ENCODE peak calls at places on chromosomes 5 and 9, in seven cellular contexts. P is IMR-90, D is H1, R is mesenchymal stem cell, X is trophoblast cell, J is neuronal stem cell, A is H9. S is an unnamed sample.

GRCh38 chr9:71928376-71928775 is 16.9 kb downstream of the C9orf85 start:
- DNase-seq in X (peak), P (peak), D (no peak), J (no peak), A (no peak), R (no peak), S (no peak)

GRCh38 chr5:118580959-118581358 is 407.4 kb downstream of the DTWD2 start:
- DNase-seq in J (no peak), R (no peak), A (no peak), D (no peak), X (no peak), P (no peak), S (no peak)

GRCh38 chr5:78824826-78825225 is 160.3 kb downstream of the ARSB start:
- DNase-seq in R (peak), D (no peak), J (no peak), P (peak), X (no peak), A (no peak), S (no peak)

GRCh38 chr5:32462618-32463017 is 18.1 kb upstream of the ZFR start:
- DNase-seq in X (peak), A (no peak), D (no peak), P (peak), R (peak), J (no peak), S (peak)

GRCh38 chr5:129245489-129245888 is 150.9 kb downstream of the ISOC1 start:
- DNase-seq in D (no peak), J (no peak), R (no peak), X (peak), P (no peak), A (no peak), S (no peak)

GRCh38 chr9:120032639-120033038 is 547.3 kb downstream of the CDK5RAP2 start:
- DNase-seq in R (no peak), D (no peak), J (no peak), X (peak), P (no peak), A (peak), S (peak)

GRCh38 chr9:120109242-120109641 is 470.7 kb downstream of the CDK5RAP2 start:
- DNase-seq in D (peak), J (peak), R (no peak), A (peak), P (no peak), X (no peak), S (peak)

GRCh38 chr9:107761307-107761706 is 271.7 kb upstream of the KLF4 start:
- DNase-seq in P (no peak), A (no peak), R (no peak), D (no peak), X (no peak), J (no peak), S (no peak)

GRCh38 chr5:485113-485942 is 38.9 kb downstream of the SLC9A3 start:
- DNase-seq in X (no peak), P (no peak), R (no peak), D (no peak), A (no peak), J (no peak), S (no peak)

GRCh38 chr9:123339666-123340414 is 16.2 kb upstream of the CRB2 start:
- DNase-seq in A (no peak), D (no peak), R (no peak), P (no peak), J (no peak), X (peak), S (peak)

GRCh38 chr5:180646963-180647305 is 2.5 kb downstream of the FLT4 start:
- DNase-seq in J (no peak), D (no peak), R (no peak), P (no peak), A (peak), X (no peak), S (no peak)

GRCh38 chr5:26024774-26025173 is 1013.6 kb downstream of the CDH9 start:
- DNase-seq in D (peak), P (no peak), J (no peak), R (no peak), X (no peak), A (peak), S (peak)

DNA sequence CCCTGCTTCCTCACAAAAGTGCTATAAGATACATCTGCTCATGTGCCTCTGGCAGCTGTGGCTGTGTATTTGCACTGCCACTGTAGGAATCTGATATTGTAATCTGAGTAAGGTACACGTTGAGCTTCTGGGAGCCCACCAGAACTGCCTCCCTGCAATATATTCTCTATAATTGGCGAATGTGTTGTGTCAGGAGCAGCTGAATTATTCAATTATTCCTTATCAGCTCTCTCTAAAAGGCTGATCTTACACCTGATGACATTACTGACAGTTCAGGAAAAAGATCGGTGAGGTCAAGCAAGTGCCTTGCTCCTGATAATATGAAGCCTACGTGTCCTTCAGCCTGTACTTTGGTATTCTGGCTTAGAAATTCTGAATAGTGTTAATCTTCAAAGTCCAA is 1015.0 kb downstream of the CDH9 start:
- DNase-seq in J (no peak), X (no peak), P (no peak), A (no peak), R (no peak), D (no peak), S (no peak)
- H4K8ac ChIP-seq in J (no peak), X (no peak), P (no peak), A (no peak), R (no peak), D (no peak), S (no peak)

DNA sequence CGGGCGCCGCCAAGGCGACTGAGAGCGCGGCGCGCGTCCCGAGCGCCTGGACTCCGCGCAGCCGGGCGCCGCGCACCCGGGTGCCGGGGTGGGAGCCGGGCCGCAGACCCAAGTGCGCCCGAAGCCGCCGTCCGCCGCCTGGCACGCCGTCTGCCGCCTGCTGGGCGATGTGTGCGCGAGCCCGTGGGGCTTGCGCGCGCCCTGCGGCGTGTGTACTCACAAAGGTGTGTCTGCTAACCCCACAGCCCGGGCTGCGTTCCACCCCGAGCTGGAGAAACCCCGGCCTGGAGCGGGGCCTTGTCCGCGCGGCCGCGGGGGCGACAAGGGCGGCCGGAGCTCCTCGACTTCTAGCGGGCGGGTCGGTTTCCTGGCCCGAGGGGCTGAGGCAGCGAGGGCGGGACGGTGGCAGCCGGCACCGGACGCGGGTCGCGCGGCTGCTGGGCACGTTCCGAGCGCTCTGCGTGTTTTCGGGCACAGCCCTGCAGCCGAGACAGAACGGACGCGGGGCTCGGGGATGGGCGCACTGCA is 1.1 kb upstream of the ZSWIM6 start:
- DNase-seq in P (peak), J (peak), R (peak), D (no peak), X (peak), A (peak), S (peak)
- H4K8ac ChIP-seq in P (peak), J (peak), R (peak), D (peak), X (peak), A (no peak), S (no peak)

GRCh38 chr5:72433520-72433919 is 73.7 kb downstream of the ZNF366 start:
- DNase-seq in X (no peak), D (no peak), P (no peak), R (no peak), J (no peak), A (no peak), S (no peak)
- H4K8ac ChIP-seq in X (no peak), D (no peak), P (no peak), R (no peak), J (no peak), A (no peak), S (no peak)

DNA sequence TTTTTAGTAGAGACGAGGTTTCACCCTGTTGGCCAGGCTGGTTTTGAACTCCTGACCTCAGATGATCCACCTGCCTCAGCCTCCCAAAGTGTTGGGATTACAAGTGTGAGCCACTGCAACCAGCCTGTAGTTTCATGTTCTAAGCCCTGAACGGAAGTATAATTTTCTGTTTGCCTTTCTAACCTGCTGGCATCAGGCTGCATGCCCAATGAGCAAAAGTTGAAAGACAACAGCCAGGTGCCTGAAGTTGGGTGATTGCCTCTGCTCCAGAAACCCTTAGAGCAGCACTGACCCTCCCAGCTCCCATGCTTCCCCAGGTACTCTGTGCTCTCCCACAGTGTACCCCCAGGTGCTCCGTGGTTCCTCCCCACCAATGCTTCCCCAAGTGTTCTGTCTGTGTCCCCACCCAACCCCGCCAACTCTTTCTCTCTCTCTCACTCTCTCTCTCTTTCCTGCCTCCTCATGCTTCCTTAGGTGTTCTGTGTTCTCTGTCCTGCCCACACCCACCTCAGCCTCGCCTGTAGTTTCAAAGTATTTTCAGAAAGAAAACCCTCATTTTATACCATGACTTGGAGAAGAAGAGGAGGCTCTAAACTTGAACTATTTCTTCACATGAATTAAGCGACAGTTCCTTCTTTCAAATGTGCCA is 145.3 kb downstream of the SNCAIP start:
- DNase-seq in R (no peak), A (no peak), X (no peak), P (no peak), J (no peak), D (no peak), S (no peak)
- H4K8ac ChIP-seq in R (no peak), A (no peak), X (no peak), P (no peak), J (no peak), D (no peak), S (no peak)

GRCh38 chr9:14531424-14532269 is 161.6 kb downstream of the ZDHHC21 start:
- DNase-seq in P (no peak), D (no peak), X (peak), J (no peak), R (no peak), A (no peak), S (no peak)

GRCh38 chr9:14529629-14530028 is 163.6 kb downstream of the ZDHHC21 start:
- DNase-seq in R (no peak), P (no peak), A (no peak), D (no peak), X (no peak), J (no peak), S (no peak)

GRCh38 chr9:14529047-14529446 is 164.2 kb downstream of the ZDHHC21 start:
- DNase-seq in A (no peak), J (no peak), X (no peak), R (peak), D (no peak), P (no peak), S (no peak)

GRCh38 chr9:14532716-14533115 is 160.5 kb downstream of the ZDHHC21 start:
- DNase-seq in R (no peak), A (no peak), J (no peak), D (no peak), X (peak), P (no peak), S (no peak)

DNA sequence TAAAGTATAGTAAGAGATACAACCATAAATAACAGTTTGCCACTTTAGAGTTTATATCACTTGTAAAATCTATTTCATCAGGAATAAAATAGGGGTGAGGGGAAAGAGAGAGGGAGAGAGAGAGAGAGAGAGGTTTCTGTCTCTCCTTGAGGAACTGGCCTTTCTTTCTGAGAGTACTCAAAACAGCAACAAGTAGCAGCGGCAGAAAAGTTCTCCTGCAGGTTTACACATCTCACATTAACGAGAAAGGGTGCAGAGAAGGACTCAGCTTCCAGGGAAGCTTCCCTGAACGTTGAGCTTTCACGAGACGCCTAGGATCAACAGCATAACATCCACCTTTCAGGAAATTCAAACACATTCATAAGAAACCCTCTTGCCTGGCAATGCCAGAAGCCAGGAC is 162.9 kb downstream of the ZDHHC21 start:
- DNase-seq in R (no peak), A (no peak), D (no peak), X (no peak), J (no peak), P (no peak), S (no peak)
- H4K8ac ChIP-seq in R (no peak), A (no peak), D (no peak), X (peak), J (no peak), P (no peak), S (no peak)

S was measured in mesendoderm.